ENCODE peak calls at places on chromosomes 2 and 18, in five cellular contexts. A is PC-9, Q is GM23338, U is neural progenitor cell, L is PC-3. K is an unnamed sample.

GRCh38 chr2:68216454-68217310 is 35.6 kb downstream of the PPP3R1 start:
- DNase-seq in A (no peak), Q (no peak), U (no peak), L (no peak), K (no peak)

GRCh38 chr2:16908671-16909070 is 243.0 kb upstream of the CYRIA start:
- DNase-seq in A (no peak), Q (no peak), U (no peak), L (peak; percentile 19), K (no peak)

GRCh38 chr2:231601356-231602229 is 8.9 kb downstream of the TEX44 start:
- DNase-seq in A (peak; percentile 80), Q (peak; percentile 97), U (peak; percentile 84), L (peak; percentile 85), K (peak; percentile 79)

GRCh38 chr2:121992700-121993099 is 237.2 kb downstream of the TSN start:
- DNase-seq in A (no peak), Q (peak; percentile 53), U (no peak), L (no peak), K (no peak)

GRCh38 chr2:3758906-3759305 is 55.5 kb downstream of the DCDC2C start:
- DNase-seq in A (no peak), Q (no peak), U (no peak), L (no peak), K (no peak)

GRCh38 chr2:217086038-217086522 is 226.2 kb upstream of the TNP1 start:
- DNase-seq in A (no peak), Q (no peak), U (no peak), L (peak; percentile 21), K (no peak)

GRCh38 chr18:7367336-7367735 is 136.4 kb downstream of the LRRC30 start:
- DNase-seq in A (no peak), Q (peak; percentile 45), U (no peak), L (no peak), K (no peak)

GRCh38 chr2:159046966-159047365 is 78.5 kb downstream of the TANC1 start:
- DNase-seq in A (no peak), Q (no peak), U (no peak), L (peak; percentile 48), K (no peak)

GRCh38 chr2:225337183-225337582 is 62.3 kb upstream of the NYAP2 start:
- DNase-seq in A (no peak), Q (peak; percentile 35), U (peak; percentile 34), L (peak; percentile 44), K (no peak)

GRCh38 chr18:27491772-27492171 is 306.7 kb upstream of the CHST9 start:
- DNase-seq in A (no peak), Q (peak; percentile 29), U (no peak), L (no peak), K (no peak)

GRCh38 chr2:152743004-152743403 is 24.6 kb downstream of the ARL6IP6 start:
- DNase-seq in A (no peak), Q (peak; percentile 43), U (no peak), L (peak; percentile 51), K (peak; percentile 32)

GRCh38 chr2:225274751-225275150 is 124.8 kb upstream of the NYAP2 start:
- DNase-seq in A (peak; percentile 16), Q (no peak), U (no peak), L (peak; percentile 82), K (peak; percentile 40)

GRCh38 chr2:239318790-239319189 is 82.0 kb downstream of the HDAC4 start:
- DNase-seq in A (no peak), Q (no peak), U (no peak), L (no peak), K (no peak)

GRCh38 chr2:164934790-164935466 is 20.4 kb downstream of the SLC38A11 start:
- DNase-seq in A (no peak), Q (no peak), U (no peak), L (no peak), K (peak; percentile 49)

GRCh38 chr18:8771930-8772329 is 66.6 kb downstream of the MTCL1 start:
- DNase-seq in A (no peak), Q (no peak), U (no peak), L (no peak), K (no peak)

GRCh38 chr18:11387880-11388279 is 221.5 kb upstream of the SLC35G4 start:
- DNase-seq in A (peak; percentile 43), Q (peak; percentile 46), U (peak; percentile 46), L (peak; percentile 73), K (no peak)
- TF ChIP-seq CTCF in A (peak; percentile 29), Q (peak; percentile 38), U (peak; percentile 38), L (peak; percentile 52), K (peak; percentile 8)

DNA sequence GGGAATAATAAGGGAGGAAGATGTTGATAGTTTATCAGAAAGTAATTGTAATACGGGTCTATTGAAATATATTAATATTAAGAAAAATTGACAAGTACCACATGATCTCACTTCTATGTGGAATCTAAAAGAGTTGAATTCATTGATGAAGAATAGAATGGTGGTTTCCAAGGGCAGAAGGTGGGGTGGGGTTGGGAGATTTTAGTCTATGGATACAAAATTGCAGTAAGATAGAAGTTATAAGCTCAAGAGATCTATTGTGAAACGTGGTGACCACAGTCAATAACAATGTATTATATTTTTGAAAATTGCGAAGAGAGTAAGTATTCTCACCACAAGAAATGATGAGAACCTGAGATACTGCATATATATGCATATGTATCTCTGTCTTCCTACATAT is 38.9 kb downstream of the COL3A1 start:
- DNase-seq in A (no peak), Q (no peak), U (no peak), L (no peak), K (no peak)
- H3F3A ChIP-seq in A (no peaks in the 10 kb centered on the region), Q (no peaks in the 10 kb centered on the region), U (peaks cover 8% of the 10 kb centered on the region), L (no peaks in the 10 kb centered on the region), K (no peaks in the 10 kb centered on the region)

GRCh38 chr2:208296610-208297009 is 30.6 kb downstream of the PIKFYVE start:
- DNase-seq in A (no peak), Q (no peak), U (no peak), L (no peak), K (no peak)
- TF ChIP-seq EZH2 in A (no peak), Q (no peak), U (no peak), L (no peak), K (no peak)

GRCh38 chr2:226799976-226800940 is 638 bp upstream of the IRS1 start:
- DNase-seq in A (peak; percentile 23), Q (peak; percentile 38), U (peak; percentile 30), L (peak; percentile 54), K (peak; percentile 19)
- TF ChIP-seq CTCF in A (no peak), Q (no peak), U (peak; percentile 57), L (peak; percentile 31), K (peak; percentile 28)

DNA sequence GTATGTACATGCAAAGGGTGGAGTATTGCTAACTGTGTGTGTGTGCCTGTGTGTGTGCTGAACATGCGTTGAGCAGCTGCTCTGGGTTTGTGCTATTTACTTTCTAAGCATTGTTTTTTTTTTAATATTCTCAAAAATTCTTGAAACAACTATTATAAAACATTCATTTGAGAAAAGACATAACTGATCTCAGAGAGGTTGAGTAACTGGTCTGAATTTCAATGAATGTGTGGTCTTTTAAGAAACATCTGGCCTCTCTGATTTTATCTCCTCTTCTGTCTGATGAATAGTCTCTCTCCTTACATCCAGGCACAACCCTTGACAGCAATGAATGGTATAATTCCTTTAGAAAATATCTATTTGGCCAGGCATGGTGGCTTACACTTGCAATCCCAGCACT is 366.0 kb upstream of the SLC14A2 start:
- DNase-seq in A (no peak), Q (no peak), U (no peak), L (no peak), K (no peak)
- H3F3A ChIP-seq in A (no peaks in the 10 kb centered on the region), Q (no peaks in the 10 kb centered on the region), U (no peaks in the 10 kb centered on the region), L (no peaks in the 10 kb centered on the region), K (no peaks in the 10 kb centered on the region)

DNA sequence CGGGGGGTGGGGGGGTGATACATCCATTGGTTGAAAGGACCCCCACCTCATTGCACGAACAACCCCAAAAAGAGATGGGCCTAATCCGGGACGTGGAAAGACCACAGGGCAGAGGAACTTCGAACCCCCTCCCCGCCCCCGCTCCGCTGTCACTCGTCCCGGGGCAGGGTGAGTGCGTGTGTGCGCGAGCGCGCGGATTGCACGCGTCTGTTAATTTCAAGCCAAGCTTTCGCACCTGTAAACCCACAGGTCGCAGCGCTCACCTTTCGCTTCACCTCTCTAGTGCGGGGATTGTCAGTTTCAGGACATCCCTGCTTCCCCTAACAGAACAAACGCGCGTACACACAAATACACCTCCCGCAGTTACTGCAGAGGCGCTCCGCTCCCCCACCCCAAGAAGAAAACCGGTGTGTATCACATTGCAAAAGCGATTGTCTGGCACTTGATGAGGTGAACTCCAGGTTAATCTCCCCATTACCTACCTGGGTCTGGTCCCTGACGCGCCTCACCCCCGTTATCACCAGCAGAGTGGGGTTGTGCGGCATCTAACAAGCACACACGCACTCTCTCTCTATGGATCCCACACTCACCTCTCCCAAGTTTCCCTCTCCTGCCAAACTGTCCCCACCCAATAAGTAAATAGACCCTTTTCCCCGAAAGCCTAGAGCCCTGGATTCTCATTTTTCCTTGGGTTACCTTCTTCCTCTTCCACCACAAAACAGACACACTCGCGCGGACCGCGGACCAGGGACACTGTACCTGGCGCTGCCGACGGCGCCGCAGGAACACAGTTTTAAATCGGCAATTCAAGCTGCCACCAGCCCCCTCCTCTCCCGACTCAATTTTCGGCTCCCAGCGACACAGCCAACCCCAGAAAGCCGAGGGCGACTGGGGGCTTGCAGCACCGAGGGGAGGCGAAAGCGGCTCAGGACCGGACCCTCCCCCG is 1.0 kb downstream of the CYP26B1 start:
- DNase-seq in A (no peak), Q (peak; percentile 68), U (peak; percentile 48), L (no peak), K (no peak)
- TF ChIP-seq EZH2 in A (no peak), Q (peak; percentile 89), U (no peak), L (no peak), K (no peak)

DNA sequence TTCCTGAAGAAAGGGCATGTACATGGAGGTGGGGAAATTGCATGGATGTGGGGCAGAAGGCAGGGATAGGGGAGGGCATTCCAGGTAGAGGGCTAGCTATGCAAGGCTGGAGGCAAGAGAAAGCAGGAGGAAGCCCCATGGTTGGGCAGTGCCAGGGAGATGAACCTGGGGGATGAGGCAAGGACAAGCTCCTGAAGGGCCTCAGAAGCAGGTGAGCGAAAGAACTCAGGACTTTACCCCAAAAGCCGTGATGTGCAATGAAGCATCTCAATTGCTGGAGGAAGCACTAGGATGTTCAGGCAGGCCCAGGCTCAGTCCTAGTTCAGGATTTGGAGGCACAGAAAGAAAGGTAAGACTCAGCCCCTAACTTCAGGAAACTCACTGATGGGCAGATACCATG is 117.0 kb upstream of the EPAS1 start:
- DNase-seq in A (no peak), Q (no peak), U (no peak), L (no peak), K (no peak)
- TF ChIP-seq CTCF in A (no peak), Q (no peak), U (no peak), L (no peak), K (no peak)